ENCODE peak calls at places on chromosomes 4 and X, in nine cellular contexts. M, E, P, U, I, T, C, O and Q are unnamed samples.

GRCh38 chr4:166257891-166258290 is 384.9 kb downstream of the TLL1 start:
- DNase-seq in M (no peak), O (no peak), E (peak), C (no peak), P (no peak), U (no peak), T (no peak), I (no peak), Q (no peak)

GRCh38 chr4:186191266-186192067 is at the start of gene CYP4V2:
- DNase-seq in C (peak), P (peak), U (peak), M (peak), O (no peak), I (peak), T (peak), E (peak), Q (peak)

GRCh38 chrX:47380268-47380667 is 9.9 kb downstream of the ZNF157 start:
- DNase-seq in C (no peak), U (no peak), E (no peak), T (peak), M (peak), I (peak), P (peak), O (peak), Q (no peak)

GRCh38 chrX:80432863-80433262 is 12.6 kb downstream of the TENT5D start:
- DNase-seq in P (no peak), I (no peak), O (no peak), T (no peak), M (no peak), C (no peak), U (no peak), E (no peak), Q (no peak)

GRCh38 chrX:48998391-48998790 is 3.7 kb downstream of the GRIPAP1 start:
- DNase-seq in C (peak), O (no peak), I (no peak), E (peak), T (no peak), U (no peak), M (no peak), P (no peak), Q (no peak)

GRCh38 chrX:39653656-39654055 is 444.1 kb downstream of the BCOR start:
- DNase-seq in T (no peak), C (peak), E (no peak), U (peak), P (no peak), O (no peak), I (no peak), M (peak), Q (no peak)

GRCh38 chrX:118156953-118157608 is 40.5 kb upstream of the KLHL13 start:
- DNase-seq in E (no peak), I (no peak), C (no peak), U (no peak), M (no peak), O (no peak), P (no peak), T (no peak), Q (no peak)

GRCh38 chr4:53788011-53788410 is 196.7 kb upstream of the LNX1 start:
- DNase-seq in T (no peak), E (no peak), C (no peak), U (no peak), M (no peak), O (no peak), P (no peak), I (no peak), Q (no peak)

GRCh38 chr4:78099058-78099457 is 41.9 kb downstream of the FRAS1 start:
- DNase-seq in E (no peak), U (no peak), T (no peak), O (no peak), P (no peak), C (no peak), M (no peak), I (no peak), Q (no peak)

GRCh38 chrX:130081421-130082045 is 28.8 kb downstream of the ELF4 start:
- DNase-seq in I (peak), O (no peak), C (no peak), P (no peak), E (no peak), T (no peak), M (no peak), U (no peak), Q (no peak)

GRCh38 chr4:7968262-7968896 is 28.7 kb upstream of the AFAP1 start:
- DNase-seq in M (no peak), I (no peak), U (no peak), P (no peak), T (no peak), E (no peak), O (no peak), C (peak), Q (no peak)